ENCODE peak calls at places on chromosome 9, in four cellular contexts. W is esophagus squamous epithelium, N is NT2/D1, C is A549. M is an unnamed sample.
A peak's percentile ranks its signal among the peaks of the same experiment; 100 is the strongest.

GRCh38 chr9:75653335-75653734 is 237.1 kb upstream of the PCSK5 start:
- DNase-seq in W (no peak), N (no peak), C (no peak), M (no peak)

GRCh38 chr9:137236238-137236935 is 4.7 kb upstream of the TUBB4B start:
- DNase-seq in W (no peak), N (peak; percentile 78), C (peak; percentile 93), M (peak; percentile 90)

GRCh38 chr9:76691761-76692313 is 72.4 kb upstream of the PCA3 start:
- DNase-seq in W (no peak), N (no peak), C (no peak), M (no peak)

GRCh38 chr9:135526730-135527571 is 5.7 kb downstream of the LCN1 start:
- DNase-seq in W (no peak), N (no peak), C (peak; percentile 19), M (no peak)

GRCh38 chr9:98037362-98037761 is 19.2 kb upstream of the NANS start:
- DNase-seq in W (no peak), N (no peak), C (no peak), M (no peak)

GRCh38 chr9:130432362-130432761 is 12.4 kb upstream of the ASS1 start:
- DNase-seq in W (no peak), N (no peak), C (peak; percentile 59), M (no peak)

GRCh38 chr9:106862946-106863740 is at the start of gene ZNF462:
- DNase-seq in W (no peak), N (no peak), C (peak; percentile 43), M (peak; percentile 2)

GRCh38 chr9:93058357-93059096 is at the start of gene SUSD3:
- DNase-seq in W (no peak), N (peak; percentile 60), C (no peak), M (peak; percentile 97)

GRCh38 chr9:81389569-81389993 is 299.8 kb downstream of the TLE1 start:
- DNase-seq in W (no peak), N (no peak), C (peak; percentile 58), M (no peak)

GRCh38 chr9:108519417-108519816 is 336.4 kb downstream of the ACTL7B start:
- DNase-seq in W (no peak), N (no peak), C (no peak), M (no peak)

GRCh38 chr9:129838707-129839259 is 3.5 kb downstream of the USP20 start:
- DNase-seq in W (no peak), N (no peak), C (no peak), M (no peak)

GRCh38 chr9:8053501-8053900 is 253.9 kb upstream of the DMAC1 start:
- DNase-seq in W (no peak), N (no peak), C (no peak), M (no peak)

GRCh38 chr9:92538541-92538940 is 2.8 kb upstream of the ECM2 start:
- DNase-seq in W (no peak), N (no peak), C (no peak), M (no peak)

GRCh38 chr9:16817002-16817401 is 53.5 kb downstream of the BNC2 start:
- DNase-seq in W (no peak), N (no peak), C (no peak), M (no peak)

GRCh38 chr9:105912868-105913516 is 218.7 kb downstream of the TMEM38B start:
- DNase-seq in W (no peak), N (no peak), C (peak; percentile 8), M (no peak)

GRCh38 chr9:93572636-93573035 is 3.7 kb upstream of the PHF2 start:
- DNase-seq in W (no peak), N (no peak), C (no peak), M (no peak)

DNA sequence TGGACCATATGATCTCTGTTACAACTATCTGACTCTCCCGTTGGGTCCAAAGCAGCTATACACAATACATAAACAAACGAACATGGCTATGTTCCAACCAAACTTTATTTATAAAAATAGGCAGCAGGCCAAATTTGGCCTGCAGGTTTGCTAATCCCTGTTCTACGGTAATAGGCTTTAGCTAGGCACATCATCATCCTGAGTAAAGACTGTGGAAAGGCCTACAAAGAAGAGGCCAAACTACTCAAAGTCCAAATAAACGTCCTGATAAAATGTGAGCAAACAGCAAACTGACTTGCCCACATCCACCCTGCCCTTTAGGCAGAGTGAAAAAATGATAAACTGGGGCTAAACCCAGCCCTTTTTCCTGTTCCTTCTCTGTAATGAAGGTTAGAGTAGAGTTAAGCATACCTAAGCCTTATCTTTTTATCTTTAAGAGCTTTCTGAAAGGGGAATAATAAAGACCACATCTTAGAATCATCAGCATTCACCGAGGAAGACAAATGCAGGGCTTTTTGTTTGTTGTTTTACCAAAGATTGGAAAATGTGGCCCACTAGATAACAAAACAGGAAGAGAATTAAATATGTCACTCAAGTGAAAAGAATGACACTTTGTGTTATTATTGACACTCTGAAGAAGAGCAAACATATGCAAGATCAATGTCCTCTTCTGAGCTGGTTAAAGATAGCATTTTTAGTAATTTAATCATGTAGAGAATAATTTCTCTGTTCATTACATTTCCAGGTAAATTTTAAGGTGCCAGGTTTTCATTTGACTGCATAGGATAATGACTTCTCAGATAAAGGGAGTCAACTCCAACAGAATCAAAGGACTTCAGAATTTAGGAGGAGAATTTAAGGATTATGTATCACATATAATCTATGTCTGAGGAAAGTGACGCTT is 160.0 kb upstream of the GNA14 start:
- DNase-seq in W (no peak), N (no peak), C (no peak), M (no peak)
- H3K4me1 ChIP-seq in W (peaks cover 5% of the 10 kb centered on the region), N (no peaks in the 10 kb centered on the region), C (peaks cover 36% of the 10 kb centered on the region), M (no peaks in the 10 kb centered on the region)

DNA sequence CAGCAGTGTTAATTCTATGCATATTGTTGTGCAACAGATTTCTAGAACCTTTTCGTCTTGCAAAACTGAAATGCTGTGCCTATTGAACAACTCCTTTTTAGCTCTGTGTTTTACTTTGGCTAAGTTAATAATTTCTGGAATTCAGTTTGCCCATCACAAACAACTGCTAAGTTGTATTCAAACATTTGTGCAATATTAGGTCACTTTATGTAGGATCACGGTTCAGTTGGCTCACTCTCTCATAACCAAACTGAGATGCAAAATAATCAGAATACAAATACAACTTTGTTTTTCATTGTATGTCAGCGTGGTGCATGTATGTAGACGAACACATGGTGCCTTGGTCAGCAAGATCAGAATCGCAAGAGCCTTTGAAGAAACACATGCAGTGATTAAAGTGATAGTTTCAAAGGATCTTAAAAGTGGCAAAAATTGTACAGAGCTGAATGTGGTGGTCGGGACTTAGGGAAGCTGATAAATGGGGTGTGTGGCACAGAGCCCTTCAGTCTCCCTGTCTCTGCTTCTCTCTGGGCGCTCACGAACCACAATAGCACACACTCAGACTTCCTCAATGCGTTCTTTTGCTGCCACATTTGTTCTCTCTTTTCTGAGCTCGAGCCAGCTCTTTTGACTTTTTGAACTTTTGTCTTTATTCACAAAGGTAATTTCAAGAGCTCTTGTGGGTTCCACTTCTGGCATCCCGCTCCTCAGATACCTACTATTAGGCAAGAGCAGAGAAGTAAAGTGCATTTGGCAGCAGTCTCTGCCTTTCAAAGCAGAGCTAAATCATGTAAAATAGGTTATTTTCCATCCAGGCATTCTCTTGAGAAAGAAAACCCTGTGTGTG is 112.4 kb upstream of the CTSL start:
- DNase-seq in W (no peak), N (no peak), C (no peak), M (no peak)
- H3K4me1 ChIP-seq in W (peaks cover 3% of the 10 kb centered on the region), N (peaks cover 22% of the 10 kb centered on the region), C (peaks cover 53% of the 10 kb centered on the region), M (peaks cover 5% of the 10 kb centered on the region)

GRCh38 chr9:124869986-124870560 is 8.1 kb downstream of the ARPC5L start:
- DNase-seq in W (peak; percentile 28), N (no peak), C (no peak), M (peak; percentile 84)

GRCh38 chr9:124871156-124871561 is 9.2 kb downstream of the ARPC5L start:
- DNase-seq in W (no peak), N (no peak), C (no peak), M (no peak)

GRCh38 chr9:124869466-124869985 is 7.6 kb downstream of the ARPC5L start:
- DNase-seq in W (no peak), N (no peak), C (no peak), M (peak; percentile 55)

GRCh38 chr9:124868511-124869465 is 6.9 kb downstream of the ARPC5L start:
- DNase-seq in W (no peak), N (peak; percentile 80), C (peak; percentile 95), M (peak; percentile 89)

GRCh38 chr9:124870723-124871122 is 8.8 kb downstream of the ARPC5L start:
- DNase-seq in W (no peak), N (no peak), C (no peak), M (no peak)
- H3K4me1 ChIP-seq in W (peaks cover 30% of the 10 kb centered on the region), N (peaks cover 20% of the 10 kb centered on the region), C (peaks cover 37% of the 10 kb centered on the region), M (peaks cover 56% of the 10 kb centered on the region)

GRCh38 chr9:113522858-113523257 is 59.3 kb downstream of the RGS3 start:
- DNase-seq in W (no peak), N (no peak), C (no peak), M (no peak)

GRCh38 chr9:113524460-113524859 is 60.9 kb downstream of the RGS3 start:
- DNase-seq in W (no peak), N (no peak), C (no peak), M (no peak)

GRCh38 chr9:113522419-113522818 is 58.9 kb downstream of the RGS3 start:
- DNase-seq in W (no peak), N (no peak), C (no peak), M (no peak)

GRCh38 chr9:113525208-113525607 is 61.7 kb downstream of the RGS3 start:
- DNase-seq in W (no peak), N (no peak), C (no peak), M (no peak)

DNA sequence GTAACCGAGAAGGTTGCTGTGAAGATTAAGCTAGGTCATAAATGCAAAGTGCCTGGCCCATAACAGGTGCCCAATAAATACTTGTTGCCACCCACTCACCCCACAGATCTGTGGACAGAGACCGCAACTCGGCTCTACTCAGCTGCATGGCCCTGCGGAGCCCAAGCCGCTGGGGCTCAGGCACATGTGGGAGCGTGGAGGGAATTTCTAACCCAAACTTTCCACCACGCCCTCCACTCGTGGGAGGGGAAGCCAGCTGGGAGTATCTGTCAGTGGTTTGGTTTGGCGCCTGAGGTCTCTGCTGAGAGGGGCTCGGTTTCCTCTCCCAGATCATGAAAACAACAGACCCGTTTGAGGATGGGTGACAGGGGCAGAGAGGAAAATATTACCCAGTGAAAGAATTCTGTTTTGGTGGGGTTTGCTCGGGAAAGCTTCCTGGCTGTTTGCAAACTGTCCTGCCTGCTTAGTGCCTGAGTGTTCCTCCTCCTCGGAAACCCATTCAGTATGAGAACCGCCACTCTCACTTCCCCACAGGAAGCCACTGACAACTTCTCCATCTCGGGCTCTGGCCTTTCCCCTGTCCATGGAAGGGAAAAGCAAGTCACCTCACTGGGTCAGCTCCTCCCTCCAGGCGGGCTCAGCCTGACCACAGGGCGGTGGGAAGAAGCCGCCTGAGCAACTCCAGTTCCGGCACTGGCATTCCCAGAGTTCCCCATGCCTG is 60.1 kb downstream of the RGS3 start:
- DNase-seq in W (no peak), N (no peak), C (no peak), M (peak; percentile 73)
- H3K4me1 ChIP-seq in W (peaks cover 27% of the 10 kb centered on the region), N (peaks cover 4% of the 10 kb centered on the region), C (peaks cover 36% of the 10 kb centered on the region), M (peaks cover 66% of the 10 kb centered on the region)

DNA sequence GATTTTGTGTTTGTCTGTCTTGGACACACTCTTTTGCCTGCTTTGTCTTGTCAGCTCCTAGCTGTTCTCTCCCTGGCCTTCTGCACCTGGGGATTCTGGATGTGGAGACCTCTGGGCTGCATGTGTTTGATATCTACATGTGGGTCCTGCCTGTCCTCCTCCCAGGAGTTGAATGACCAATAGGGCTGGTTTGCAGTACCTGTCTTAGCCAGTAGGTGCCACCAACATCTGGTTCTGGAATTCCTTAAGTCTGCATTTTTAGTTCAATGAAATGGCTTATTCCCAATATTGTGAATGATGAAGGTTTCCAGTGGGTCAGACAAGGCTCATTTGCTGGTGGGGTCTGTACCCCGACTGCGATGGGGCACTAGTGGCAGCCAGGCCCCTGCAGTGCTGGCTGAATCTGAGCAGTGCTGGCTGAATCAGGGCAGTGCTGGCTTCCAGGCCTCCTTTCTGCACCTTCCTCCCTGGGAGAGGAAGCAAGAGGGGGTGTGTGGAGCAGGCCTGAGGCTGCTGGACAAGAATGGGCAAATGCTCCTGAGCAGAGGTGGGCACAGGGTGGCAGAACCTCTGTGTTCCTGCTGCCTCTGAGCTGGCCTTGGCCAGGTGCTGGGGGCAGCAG is 73.3 kb downstream of the RXRA start:
- DNase-seq in W (no peak), N (no peak), C (no peak), M (no peak)
- H3K4me1 ChIP-seq in W (peaks cover 47% of the 10 kb centered on the region), N (peaks cover 9% of the 10 kb centered on the region), C (peaks cover 14% of the 10 kb centered on the region), M (peaks cover 17% of the 10 kb centered on the region)

M was measured in OCI-LY7.